ENCODE peak calls at places on chromosomes 1 and 21, in six cellular contexts. Z is activated CD8-positive, alpha-beta memory T cell treated with anti-CD3 and anti-CD28 coated beads for 24 hours; K is adrenal gland; X is D341Med; C is fibroblast of lung; F is cardiac muscle cell. A is an unnamed sample.

GRCh38 chr1:33338495-33339211 is 17.8 kb upstream of the A3GALT2 start:
- DNase-seq in Z (no peak), K (no peak), X (peak; percentile 70), C (peak; percentile 74), F (peak; percentile 28), A (peak; percentile 95)

GRCh38 chr21:38255718-38256117 is 1.1 kb upstream of the KCNJ15 start:
- DNase-seq in Z (no peak), K (no peak), X (no peak), C (no peak), F (no peak), A (no peak)

GRCh38 chr1:46687910-46688509 is 16.4 kb downstream of the TEX38 start:
- DNase-seq in Z (no peak), K (peak; percentile 28), X (no peak), C (no peak), F (no peak), A (no peak)

GRCh38 chr1:86233406-86233805 is 76.8 kb upstream of the COL24A1 start:
- DNase-seq in Z (no peak), K (no peak), X (no peak), C (no peak), F (no peak), A (no peak)

GRCh38 chr1:224300346-224300745 is 29.6 kb downstream of the NVL start:
- DNase-seq in Z (no peak), K (no peak), X (no peak), C (peak; percentile 92), F (no peak), A (no peak)

GRCh38 chr1:220526294-220526693 is 1.6 kb upstream of the MARK1 start:
- DNase-seq in Z (no peak), K (no peak), X (peak; percentile 48), C (no peak), F (peak; percentile 10), A (peak; percentile 43)

GRCh38 chr1:59375321-59376220 is 78.7 kb downstream of the FGGY start:
- DNase-seq in Z (no peak), K (no peak), X (no peak), C (peak; percentile 100), F (no peak), A (no peak)

GRCh38 chr1:10793129-10793651 is 3.3 kb downstream of the CASZ1 start:
- DNase-seq in Z (no peak), K (no peak), X (no peak), C (peak; percentile 35), F (no peak), A (peak; percentile 82)

GRCh38 chr1:1310476-1311053 is 2.2 kb downstream of the PUSL1 start:
- DNase-seq in Z (no peak), K (no peak), X (no peak), C (no peak), F (no peak), A (no peak)

GRCh38 chr21:29299046-29299905 is 554 bp downstream of the BACH1 start:
- DNase-seq in Z (peak; percentile 88), K (peak; percentile 68), X (peak; percentile 85), C (peak; percentile 63), F (peak; percentile 76), A (peak; percentile 83)

GRCh38 chr1:93446837-93447451 is 974 bp upstream of the FNBP1L start:
- DNase-seq in Z (no peak), K (peak; percentile 44), X (no peak), C (no peak), F (no peak), A (peak; percentile 67)

GRCh38 chr1:185104083-185104482 is 52.7 kb downstream of the TRMT1L start:
- DNase-seq in Z (no peak), K (no peak), X (no peak), C (no peak), F (no peak), A (no peak)

GRCh38 chr21:42307106-42307505 is 8.1 kb downstream of the TFF3 start:
- DNase-seq in Z (no peak), K (no peak), X (no peak), C (no peak), F (no peak), A (no peak)

GRCh38 chr1:150567717-150568561 is 11.5 kb downstream of the MCL1 start:
- DNase-seq in Z (peak; percentile 88), K (peak; percentile 78), X (peak; percentile 61), C (peak; percentile 97), F (peak; percentile 82), A (peak; percentile 95)

GRCh38 chr1:209866201-209866600 is 38.4 kb downstream of the UTP25 start:
- DNase-seq in Z (no peak), K (no peak), X (no peak), C (no peak), F (no peak), A (no peak)

GRCh38 chr1:151596166-151596933 is 15.5 kb upstream of the SNX27 start:
- DNase-seq in Z (no peak), K (no peak), X (no peak), C (peak; percentile 77), F (no peak), A (peak; percentile 19)